ENCODE peak calls at places on chromosomes 12 and 14, in ten cellular contexts. N, I, S, X, J, C, M, B, V and T are unnamed samples. For H3K36me3, the result is how much of the 10 kb centered on the place peaks cover.

GRCh38 chr12:50033317-50033679 is 8.0 kb upstream of the RACGAP1 start:
- DNase-seq in N (no peak), J (no peak), I (no peak), X (no peak), S (no peak), M (no peak), V (no peak), C (no peak), B (no peak), T (no peak)

GRCh38 chr12:52788876-52789636 is 6.9 kb downstream of the KRT3 start:
- DNase-seq in B (no peak), V (no peak), S (no peak), X (no peak), M (no peak), I (no peak), N (no peak), J (no peak), C (no peak), T (no peak)

GRCh38 chr12:78864483-78865296 is at the start of gene SYT1:
- DNase-seq in X (peak), J (peak), S (no peak), M (peak), B (peak), I (peak), C (no peak), V (peak), N (peak), T (no peak)

GRCh38 chr12:62919827-62920226 is 15.1 kb downstream of the PPM1H start:
- DNase-seq in N (no peak), J (no peak), V (peak), X (peak), I (no peak), C (no peak), S (no peak), B (no peak), M (no peak), T (no peak)

GRCh38 chr14:59103396-59103795 is 85.1 kb upstream of the DAAM1 start:
- DNase-seq in J (no peak), M (no peak), B (no peak), C (no peak), S (no peak), V (peak), N (no peak), I (no peak), X (peak), T (no peak)

GRCh38 chr14:35261774-35262173 is 30.4 kb upstream of the PSMA6 start:
- DNase-seq in B (no peak), M (no peak), X (no peak), I (no peak), J (no peak), S (no peak), C (no peak), N (no peak), V (peak), T (no peak)

GRCh38 chr12:130014485-130014807 is 110.6 kb upstream of the TMEM132D start:
- DNase-seq in C (no peak), S (no peak), I (no peak), M (no peak), J (peak), B (no peak), V (no peak), N (peak), X (no peak), T (no peak)

GRCh38 chr12:105214141-105214540 is 21.8 kb downstream of the APPL2 start:
- DNase-seq in N (no peak), I (no peak), X (peak), B (no peak), M (no peak), C (no peak), S (no peak), J (no peak), V (peak), T (no peak)

GRCh38 chr12:53499261-53500118 is at the start of gene MAP3K12:
- DNase-seq in I (peak), M (peak), J (peak), S (peak), C (no peak), V (peak), B (peak), N (no peak), X (peak), T (peak)

GRCh38 chr14:64799555-64799954 is 80.2 kb downstream of the SPTB start:
- DNase-seq in J (no peak), N (no peak), S (no peak), X (no peak), C (no peak), M (no peak), B (no peak), I (no peak), V (no peak), T (no peak)

GRCh38 chr12:2624543-2625266 is 170.1 kb upstream of the FKBP4 start:
- DNase-seq in J (peak), X (peak), B (no peak), S (no peak), I (no peak), M (no peak), C (no peak), N (peak), V (peak), T (no peak)

GRCh38 chr12:94053676-94054075 is 94.7 kb upstream of the PLXNC1 start:
- DNase-seq in S (no peak), X (no peak), B (no peak), C (no peak), M (no peak), I (no peak), N (no peak), J (no peak), V (no peak), T (no peak)

GRCh38 chr12:109737111-109737510 is 23.5 kb downstream of the FAM222A start:
- DNase-seq in S (no peak), I (peak), X (no peak), M (peak), J (no peak), C (no peak), N (no peak), B (peak), V (no peak), T (no peak)

GRCh38 chr12:2688381-2688881 is 106.3 kb upstream of the FKBP4 start:
- DNase-seq in N (no peak), J (no peak), S (peak), B (no peak), V (no peak), X (no peak), M (no peak), I (no peak), C (no peak), T (no peak)

GRCh38 chr12:6613776-6614512 is 6.8 kb upstream of the CHD4 start:
- DNase-seq in S (peak), I (peak), X (peak), C (peak), M (peak), B (peak), V (peak), N (peak), J (peak), T (peak)

GRCh38 chr12:53939141-53940108 is 794 bp downstream of the HOXC13 start:
- DNase-seq in V (no peak), B (peak), X (no peak), S (no peak), N (peak), M (peak), I (peak), J (peak), C (no peak), T (no peak)

GRCh38 chr14:70873627-70874026 is 33.6 kb upstream of the PCNX1 start:
- DNase-seq in S (peak), V (no peak), B (no peak), J (no peak), I (no peak), X (no peak), M (no peak), C (no peak), N (no peak), T (no peak)

GRCh38 chr14:23430733-23431105 is 4.7 kb downstream of the MYH7 start:
- DNase-seq in M (no peak), X (peak), I (no peak), J (no peak), C (no peak), S (no peak), B (no peak), N (no peak), V (no peak), T (no peak)

GRCh38 chr12:52794479-52795331 is 1.2 kb downstream of the KRT3 start:
- DNase-seq in V (peak), S (no peak), N (peak), X (peak), I (no peak), J (no peak), M (no peak), C (no peak), B (no peak), T (no peak)

GRCh38 chr12:28032811-28033537 is 60.4 kb upstream of the PTHLH start:
- DNase-seq in X (peak), C (no peak), S (no peak), I (no peak), J (no peak), V (peak), B (no peak), M (no peak), N (no peak), T (no peak)

GRCh38 chr12:120225200-120225558 is 24.3 kb upstream of the RPLP0 start:
- DNase-seq in X (no peak), B (no peak), C (no peak), N (no peak), S (no peak), J (no peak), I (no peak), V (no peak), M (no peak), T (no peak)

GRCh38 chr14:48398675-48399282 is 723.4 kb upstream of the MDGA2 start:
- DNase-seq in V (peak), C (no peak), X (peak), B (no peak), N (peak), J (peak), I (no peak), S (no peak), M (no peak), T (no peak)

GRCh38 chr12:82663893-82664292 is 22.8 kb upstream of the TMTC2 start:
- DNase-seq in N (no peak), M (no peak), S (no peak), I (no peak), B (no peak), C (no peak), J (no peak), X (no peak), V (no peak), T (no peak)

GRCh38 chr12:80807640-80808288 is 91.1 kb downstream of the MYF5 start:
- DNase-seq in C (no peak), V (peak), N (no peak), M (no peak), S (no peak), X (no peak), J (no peak), B (no peak), I (no peak), T (no peak)

GRCh38 chr14:76720382-76720813 is 40.9 kb upstream of the VASH1 start:
- DNase-seq in I (no peak), X (peak), V (peak), C (no peak), S (no peak), M (no peak), N (peak), B (no peak), J (peak), T (no peak)

GRCh38 chr14:100762901-100763300 is 36.2 kb downstream of the DLK1 start:
- DNase-seq in X (peak), C (no peak), J (no peak), S (no peak), I (no peak), V (no peak), B (no peak), N (no peak), M (no peak), T (no peak)

GRCh38 chr14:98606041-98606640 is 665.9 kb downstream of the BCL11B start:
- DNase-seq in M (no peak), B (no peak), X (no peak), J (no peak), N (no peak), C (no peak), I (no peak), S (no peak), V (no peak), T (no peak)

GRCh38 chr12:12265571-12266388 is 1.1 kb downstream of the LRP6 start:
- DNase-seq in S (peak), V (peak), X (peak), I (no peak), B (no peak), J (peak), C (no peak), N (peak), M (no peak), T (no peak)

GRCh38 chr14:35940291-35940690 is 114.2 kb downstream of the BRMS1L start:
- DNase-seq in M (no peak), I (no peak), S (no peak), C (no peak), V (no peak), B (no peak), X (no peak), J (no peak), N (no peak), T (no peak)

GRCh38 chr14:102584871-102585869 is 7.3 kb upstream of the RCOR1 start:
- DNase-seq in C (no peak), I (no peak), S (no peak), B (no peak), N (no peak), X (no peak), J (peak), V (no peak), M (peak), T (no peak)

GRCh38 chr12:118302053-118302452 is 70.7 kb downstream of the TAOK3 start:
- DNase-seq in S (no peak), I (no peak), V (peak), J (no peak), B (no peak), C (no peak), N (no peak), X (peak), M (no peak), T (no peak)

GRCh38 chr12:5780536-5780935 is 164.5 kb downstream of the ANO2 start:
- DNase-seq in J (no peak), N (no peak), X (no peak), M (no peak), S (no peak), I (no peak), V (no peak), C (no peak), B (no peak), T (no peak)

GRCh38 chr14:103656031-103656757 is 27.2 kb downstream of the KLC1 start:
- DNase-seq in C (no peak), V (peak), S (no peak), X (no peak), N (no peak), J (no peak), B (peak), M (no peak), I (no peak), T (no peak)

GRCh38 chr14:103654619-103655018 is 25.6 kb downstream of the KLC1 start:
- DNase-seq in M (no peak), B (peak), I (no peak), C (no peak), X (no peak), J (no peak), V (no peak), S (no peak), N (no peak), T (no peak)

GRCh38 chr14:103651585-103651984 is 22.6 kb downstream of the KLC1 start:
- DNase-seq in I (no peak), X (no peak), M (no peak), C (no peak), B (peak), S (no peak), N (no peak), J (no peak), V (no peak), T (no peak)

GRCh38 chr14:103652806-103653205 is 23.8 kb downstream of the KLC1 start:
- DNase-seq in B (no peak), V (no peak), S (no peak), M (no peak), J (no peak), N (no peak), X (no peak), C (no peak), I (no peak), T (no peak)

DNA sequence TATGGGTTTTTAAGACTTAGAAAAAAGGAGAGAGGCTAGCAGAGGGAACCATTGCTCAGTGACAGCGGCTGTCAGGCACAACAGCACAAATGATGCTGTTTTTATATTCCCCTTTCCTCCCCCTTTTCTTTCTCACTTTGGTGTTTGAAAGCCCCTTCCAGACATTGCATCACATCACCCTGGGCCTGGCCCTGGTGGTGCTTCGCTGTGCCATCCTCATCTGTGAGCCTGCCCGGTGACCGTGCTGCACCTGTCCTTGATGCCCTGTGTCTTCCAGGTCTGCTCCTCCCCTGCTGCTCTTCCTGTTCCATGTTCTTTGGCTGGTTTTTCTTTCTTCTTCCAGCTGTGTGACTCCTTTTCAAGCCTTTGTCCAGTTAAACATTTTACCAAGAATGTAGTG is 24.8 kb downstream of the KLC1 start:
- DNase-seq in S (no peak), M (no peak), B (peak), N (no peak), C (no peak), J (no peak), X (no peak), V (no peak), I (no peak), T (no peak)
- H3K36me3 ChIP-seq in S (under half), M (under half), B (under half), N (half or more), C (under half), J (under half), X (under half), V (under half), I (under half), T (under half)

GRCh38 chr12:48145981-48146380 is 11.3 kb downstream of the ASB8 start:
- DNase-seq in X (no peak), S (no peak), C (no peak), M (no peak), I (no peak), V (no peak), J (peak), N (no peak), B (no peak), T (no peak)
- H3K36me3 ChIP-seq in X (half or more), S (half or more), C (under half), M (under half), I (under half), V (under half), J (half or more), N (half or more), B (under half), T (half or more)

GRCh38 chr12:18394742-18395141 is 133.4 kb downstream of the PIK3C2G start:
- DNase-seq in I (no peak), V (no peak), X (no peak), N (no peak), M (no peak), S (no peak), J (no peak), C (no peak), B (no peak), T (no peak)

GRCh38 chr12:18387706-18388105 is 126.4 kb downstream of the PIK3C2G start:
- DNase-seq in C (no peak), J (no peak), S (no peak), B (no peak), V (peak), X (peak), M (no peak), I (no peak), N (no peak), T (no peak)

GRCh38 chr12:18391136-18391535 is 129.8 kb downstream of the PIK3C2G start:
- DNase-seq in I (no peak), V (no peak), C (no peak), N (no peak), S (no peak), M (no peak), B (no peak), X (no peak), J (no peak), T (no peak)

GRCh38 chr12:18389820-18390219 is 128.5 kb downstream of the PIK3C2G start:
- DNase-seq in X (no peak), V (no peak), N (no peak), C (no peak), S (no peak), B (no peak), J (no peak), I (no peak), M (no peak), T (no peak)
- H3K36me3 ChIP-seq in X (under half), V (under half), N (under half), C (under half), S (under half), B (under half), J (under half), I (under half), M (under half), T (under half)

GRCh38 chr12:106854723-106855122 is 80.2 kb downstream of the RIC8B start:
- DNase-seq in C (no peak), V (no peak), I (no peak), J (no peak), S (no peak), B (no peak), M (no peak), N (no peak), X (no peak), T (no peak)
- H3K36me3 ChIP-seq in C (under half), V (under half), I (under half), J (under half), S (under half), B (under half), M (under half), N (under half), X (under half), T (under half)

DNA sequence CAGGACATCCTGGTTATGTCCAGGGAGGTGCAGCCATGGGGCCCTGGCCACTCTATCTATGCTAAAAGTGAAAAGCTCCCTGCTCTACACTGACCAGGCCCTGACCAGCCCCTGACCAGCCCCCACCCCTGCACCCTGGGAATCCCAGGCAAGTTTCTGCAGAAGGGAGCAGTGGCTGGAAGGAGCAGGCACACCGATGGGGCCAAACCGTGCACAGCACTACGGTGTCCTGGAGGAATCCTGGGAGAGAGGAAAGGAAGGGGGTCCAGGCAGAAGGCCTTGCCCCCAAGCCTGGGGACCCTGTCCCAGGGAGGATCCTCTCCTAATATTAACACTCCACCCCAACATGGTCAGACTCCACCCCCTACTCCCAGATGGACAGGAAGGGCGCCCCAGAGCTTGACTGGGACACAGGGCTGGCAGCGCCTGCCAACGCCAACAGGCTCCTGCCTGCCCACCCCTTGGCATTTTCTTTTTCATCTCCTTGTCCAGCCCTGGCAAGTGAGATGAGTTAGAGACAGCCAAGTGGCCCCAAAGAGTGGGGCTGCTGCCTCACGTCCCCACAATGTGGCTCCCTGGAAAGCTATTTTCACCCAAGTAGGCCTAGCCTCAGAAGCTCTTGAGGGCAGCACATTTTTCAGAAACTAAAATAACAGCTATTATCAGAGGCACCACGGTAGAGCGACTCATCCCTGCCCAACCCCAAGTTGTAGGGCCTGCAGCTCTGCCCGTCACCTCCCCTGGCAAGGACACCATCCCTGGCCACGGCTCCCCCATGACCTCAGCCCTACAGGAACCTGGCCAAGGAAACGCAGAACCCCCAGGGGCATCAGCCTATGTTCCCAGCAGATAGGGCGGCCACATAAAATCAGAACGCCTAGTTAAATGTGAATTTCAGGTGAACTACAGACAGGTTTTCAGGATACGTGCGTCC is 82.6 kb downstream of the SCARB1 start:
- DNase-seq in C (no peak), B (no peak), J (no peak), I (no peak), X (no peak), M (no peak), V (no peak), N (no peak), S (no peak), T (no peak)
- H3K36me3 ChIP-seq in C (under half), B (under half), J (under half), I (under half), X (under half), M (under half), V (under half), N (under half), S (under half), T (under half)

DNA sequence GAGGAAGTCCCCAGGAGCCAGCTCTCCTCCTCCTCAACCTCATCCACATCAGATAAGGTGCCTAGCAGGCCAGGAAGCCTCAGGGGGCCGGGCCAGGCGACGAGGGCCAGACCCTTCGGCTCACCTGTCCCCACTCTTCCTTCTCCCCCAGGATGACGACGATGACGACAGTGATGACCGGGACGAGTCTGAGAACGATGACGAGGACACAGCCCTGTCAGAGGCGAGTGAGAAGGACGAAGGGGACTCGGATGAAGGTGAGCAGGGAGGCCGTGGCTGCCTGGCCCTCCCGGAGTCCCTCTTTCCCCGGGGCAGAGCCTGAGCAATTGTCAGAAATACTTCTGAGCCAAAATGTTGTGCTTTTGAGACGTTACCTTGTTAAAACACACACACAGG is 13.8 kb downstream of the SETD1B start:
- DNase-seq in B (peak), X (no peak), S (no peak), V (no peak), N (no peak), M (no peak), C (no peak), J (no peak), I (peak), T (no peak)
- H3K36me3 ChIP-seq in B (under half), X (under half), S (half or more), V (half or more), N (half or more), M (under half), C (half or more), J (under half), I (half or more), T (half or more)

GRCh38 chr14:31109257-31109656 is 83.1 kb upstream of the STRN3 start:
- DNase-seq in V (no peak), I (no peak), M (no peak), B (no peak), N (no peak), S (no peak), J (no peak), C (no peak), X (no peak), T (no peak)
- H3K36me3 ChIP-seq in V (under half), I (half or more), M (under half), B (under half), N (half or more), S (under half), J (half or more), C (half or more), X (under half), T (half or more)